ENCODE peak calls at places on chromosome 7, in six cellular contexts. One of them, this sample, is unnamed. For H3K4me1, the result is how much of the 10 kb centered on the place peaks cover.

GRCh38 chr7:80584778-80585177 is 53.7 kb upstream of the CD36 start:
- DNase-seq in HCT116: no peak
- DNase-seq in IMR-90: peak
- DNase-seq in K562: no peak
- DNase-seq in GM12878: no peak
- DNase-seq in HepG2: peak
- DNase-seq in this sample: no peak

GRCh38 chr7:7639847-7640220 is 718 bp upstream of the UMAD1 start:
- DNase-seq in HCT116: no peak
- DNase-seq in IMR-90: peak
- DNase-seq in K562: no peak
- DNase-seq in GM12878: peak
- DNase-seq in HepG2: peak
- DNase-seq in this sample: peak

GRCh38 chr7:42491106-42491505 is 254.1 kb upstream of the GLI3 start:
- DNase-seq in HCT116: no peak
- DNase-seq in IMR-90: no peak
- DNase-seq in K562: no peak
- DNase-seq in GM12878: no peak
- DNase-seq in HepG2: no peak
- DNase-seq in this sample: no peak

GRCh38 chr7:101754432-101755159 is 62.8 kb upstream of the CUX1 start:
- DNase-seq in HCT116: no peak
- DNase-seq in IMR-90: peak
- DNase-seq in K562: no peak
- DNase-seq in GM12878: no peak
- DNase-seq in HepG2: no peak
- DNase-seq in this sample: peak

GRCh38 chr7:124354206-124354605 is 321.3 kb upstream of the TMEM229A start:
- DNase-seq in HCT116: no peak
- DNase-seq in IMR-90: no peak
- DNase-seq in K562: no peak
- DNase-seq in GM12878: no peak
- DNase-seq in HepG2: no peak
- DNase-seq in this sample: no peak

GRCh38 chr7:124459101-124460052 is 306.2 kb downstream of the GPR37 start:
- DNase-seq in HCT116: no peak
- DNase-seq in IMR-90: peak
- DNase-seq in K562: no peak
- DNase-seq in GM12878: no peak
- DNase-seq in HepG2: peak
- DNase-seq in this sample: no peak

GRCh38 chr7:156802214-156802613 is 90.8 kb downstream of the LMBR1 start:
- DNase-seq in HCT116: no peak
- DNase-seq in IMR-90: no peak
- DNase-seq in K562: no peak
- DNase-seq in GM12878: no peak
- DNase-seq in HepG2: no peak
- DNase-seq in this sample: no peak

GRCh38 chr7:39952791-39953190 is 2.7 kb downstream of the CDK13 start:
- DNase-seq in HCT116: no peak
- DNase-seq in IMR-90: peak
- DNase-seq in K562: no peak
- DNase-seq in GM12878: no peak
- DNase-seq in HepG2: no peak
- DNase-seq in this sample: peak

GRCh38 chr7:132161231-132161915 is 414.9 kb downstream of the PLXNA4 start:
- DNase-seq in HCT116: no peak
- DNase-seq in IMR-90: no peak
- DNase-seq in K562: no peak
- DNase-seq in GM12878: no peak
- DNase-seq in HepG2: no peak
- DNase-seq in this sample: peak

GRCh38 chr7:157587487-157588270 is 250.9 kb downstream of the DNAJB6 start:
- DNase-seq in HCT116: no peak
- DNase-seq in IMR-90: no peak
- DNase-seq in K562: no peak
- DNase-seq in GM12878: no peak
- DNase-seq in HepG2: no peak
- DNase-seq in this sample: no peak

GRCh38 chr7:371779-372545 is 82.0 kb downstream of the FOXL3 start:
- DNase-seq in HCT116: no peak
- DNase-seq in IMR-90: no peak
- DNase-seq in K562: no peak
- DNase-seq in GM12878: no peak
- DNase-seq in HepG2: no peak
- DNase-seq in this sample: no peak

GRCh38 chr7:158383665-158384064 is 204.0 kb downstream of the PTPRN2 start:
- DNase-seq in HCT116: no peak
- DNase-seq in IMR-90: no peak
- DNase-seq in K562: no peak
- DNase-seq in GM12878: no peak
- DNase-seq in HepG2: no peak
- DNase-seq in this sample: no peak

GRCh38 chr7:17640730-17641377 is 299.4 kb downstream of the SNX13 start:
- DNase-seq in HCT116: peak
- DNase-seq in IMR-90: peak
- DNase-seq in K562: peak
- DNase-seq in GM12878: no peak
- DNase-seq in HepG2: peak
- DNase-seq in this sample: peak

GRCh38 chr7:63117-63480 is 129.3 kb upstream of the FAM20C start:
- DNase-seq in HCT116: no peak
- DNase-seq in IMR-90: no peak
- DNase-seq in K562: no peak
- DNase-seq in GM12878: no peak
- DNase-seq in HepG2: no peak
- DNase-seq in this sample: no peak

GRCh38 chr7:94654764-94655561 is 970 bp downstream of the SGCE start:
- DNase-seq in HCT116: no peak
- DNase-seq in IMR-90: peak
- DNase-seq in K562: no peak
- DNase-seq in GM12878: no peak
- DNase-seq in HepG2: no peak
- DNase-seq in this sample: peak

GRCh38 chr7:157079116-157079515 is 59.6 kb upstream of the UBE3C start:
- DNase-seq in HCT116: no peak
- DNase-seq in IMR-90: no peak
- DNase-seq in K562: no peak
- DNase-seq in GM12878: no peak
- DNase-seq in HepG2: no peak
- DNase-seq in this sample: no peak

GRCh38 chr7:27207348-27207985 is 7.6 kb upstream of the HOXA13 start:
- DNase-seq in HCT116: no peak
- DNase-seq in IMR-90: no peak
- DNase-seq in K562: no peak
- DNase-seq in GM12878: no peak
- DNase-seq in HepG2: no peak
- DNase-seq in this sample: no peak

GRCh38 chr7:34928052-34928451 is 109.2 kb downstream of the DPY19L1 start:
- DNase-seq in HCT116: peak
- DNase-seq in IMR-90: no peak
- DNase-seq in K562: peak
- DNase-seq in GM12878: no peak
- DNase-seq in HepG2: peak
- DNase-seq in this sample: no peak

GRCh38 chr7:116401711-116402110 is 97.8 kb upstream of the CAV2 start:
- DNase-seq in HCT116: no peak
- DNase-seq in IMR-90: no peak
- DNase-seq in K562: no peak
- DNase-seq in GM12878: no peak
- DNase-seq in HepG2: no peak
- DNase-seq in this sample: peak

GRCh38 chr7:16271990-16272665 is 149.2 kb downstream of the CRPPA start:
- DNase-seq in HCT116: peak
- DNase-seq in IMR-90: peak
- DNase-seq in K562: no peak
- DNase-seq in GM12878: no peak
- DNase-seq in HepG2: no peak
- DNase-seq in this sample: no peak

GRCh38 chr7:55053651-55054226 is 34.9 kb downstream of the EGFR start:
- DNase-seq in HCT116: no peak
- DNase-seq in IMR-90: peak
- DNase-seq in K562: no peak
- DNase-seq in GM12878: no peak
- DNase-seq in HepG2: no peak
- DNase-seq in this sample: no peak

GRCh38 chr7:106143711-106144347 is 31.7 kb upstream of the SYPL1 start:
- DNase-seq in HCT116: no peak
- DNase-seq in IMR-90: no peak
- DNase-seq in K562: peak
- DNase-seq in GM12878: no peak
- DNase-seq in HepG2: no peak
- DNase-seq in this sample: no peak

GRCh38 chr7:106140406-106141173 is 28.5 kb upstream of the SYPL1 start:
- DNase-seq in HCT116: no peak
- DNase-seq in IMR-90: no peak
- DNase-seq in K562: no peak
- DNase-seq in GM12878: no peak
- DNase-seq in HepG2: no peak
- DNase-seq in this sample: no peak

GRCh38 chr7:106138776-106139175 is 26.7 kb upstream of the SYPL1 start:
- DNase-seq in HCT116: no peak
- DNase-seq in IMR-90: no peak
- DNase-seq in K562: no peak
- DNase-seq in GM12878: no peak
- DNase-seq in HepG2: no peak
- DNase-seq in this sample: no peak

DNA sequence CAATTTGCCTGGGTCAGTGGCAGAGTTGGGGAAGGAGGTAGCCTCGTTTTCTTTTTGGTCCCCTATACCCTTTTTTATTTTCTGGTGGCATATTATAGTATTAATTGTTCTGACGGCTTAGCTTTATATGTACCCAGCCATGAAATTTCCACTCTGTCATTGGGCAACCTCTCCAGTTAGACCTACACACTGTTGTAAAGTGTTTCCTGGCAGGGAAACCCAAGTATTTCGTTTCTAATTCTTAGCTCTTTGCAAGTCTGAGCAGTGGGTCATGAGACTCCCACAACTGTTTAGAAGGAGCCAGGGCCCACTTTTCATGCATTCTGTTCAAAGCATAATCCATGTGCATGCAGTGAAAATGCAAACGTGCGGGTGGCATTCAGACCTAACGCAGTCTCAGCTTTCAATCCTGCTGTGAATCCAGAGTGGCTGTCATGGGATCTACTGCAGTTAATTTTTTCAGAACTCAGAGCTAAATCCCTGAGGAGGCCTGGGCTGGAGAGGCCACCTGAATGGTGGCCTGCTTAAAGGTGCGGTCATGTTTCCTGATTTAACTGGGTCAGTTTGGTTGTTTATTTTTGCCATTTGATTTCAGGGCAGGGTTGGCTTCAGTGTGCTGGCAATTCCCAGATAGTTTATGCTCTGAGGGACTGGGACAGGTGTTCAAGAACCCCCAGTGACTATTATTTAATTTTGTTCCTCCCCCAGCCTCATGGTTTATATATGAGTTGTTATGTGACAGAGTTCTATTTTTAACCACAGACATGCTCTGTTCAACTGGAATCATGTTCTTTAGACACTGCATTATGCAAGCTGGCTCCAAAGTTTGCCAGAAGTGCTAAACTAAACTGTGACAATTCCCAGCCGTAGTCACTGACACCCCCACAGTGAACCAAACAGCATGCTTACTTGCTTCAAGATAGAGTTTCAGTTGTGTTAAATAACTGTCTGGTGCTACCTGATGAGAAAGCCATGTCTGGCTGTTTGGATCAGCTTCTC is 27.4 kb upstream of the SYPL1 start:
- DNase-seq in HCT116: no peak
- DNase-seq in IMR-90: peak
- DNase-seq in K562: no peak
- DNase-seq in GM12878: no peak
- DNase-seq in HepG2: no peak
- DNase-seq in this sample: no peak
- H2AFZ ChIP-seq in HCT116: no peak
- H2AFZ ChIP-seq in IMR-90: no peak
- H2AFZ ChIP-seq in K562: no peak
- H2AFZ ChIP-seq in GM12878: no peak
- H2AFZ ChIP-seq in HepG2: no peak
- H2AFZ ChIP-seq in this sample: no peak

GRCh38 chr7:43729214-43729923 is at the start of gene COA1:
- DNase-seq in HCT116: peak
- DNase-seq in IMR-90: peak
- DNase-seq in K562: peak
- DNase-seq in GM12878: peak
- DNase-seq in HepG2: peak
- DNase-seq in this sample: peak
- TF ChIP-seq POLR2A in HCT116: peak
- TF ChIP-seq POLR2A in IMR-90: peak
- TF ChIP-seq POLR2A in K562: peak
- TF ChIP-seq POLR2A in GM12878: peak
- TF ChIP-seq POLR2A in HepG2: peak
- TF ChIP-seq POLR2A in this sample: peak

DNA sequence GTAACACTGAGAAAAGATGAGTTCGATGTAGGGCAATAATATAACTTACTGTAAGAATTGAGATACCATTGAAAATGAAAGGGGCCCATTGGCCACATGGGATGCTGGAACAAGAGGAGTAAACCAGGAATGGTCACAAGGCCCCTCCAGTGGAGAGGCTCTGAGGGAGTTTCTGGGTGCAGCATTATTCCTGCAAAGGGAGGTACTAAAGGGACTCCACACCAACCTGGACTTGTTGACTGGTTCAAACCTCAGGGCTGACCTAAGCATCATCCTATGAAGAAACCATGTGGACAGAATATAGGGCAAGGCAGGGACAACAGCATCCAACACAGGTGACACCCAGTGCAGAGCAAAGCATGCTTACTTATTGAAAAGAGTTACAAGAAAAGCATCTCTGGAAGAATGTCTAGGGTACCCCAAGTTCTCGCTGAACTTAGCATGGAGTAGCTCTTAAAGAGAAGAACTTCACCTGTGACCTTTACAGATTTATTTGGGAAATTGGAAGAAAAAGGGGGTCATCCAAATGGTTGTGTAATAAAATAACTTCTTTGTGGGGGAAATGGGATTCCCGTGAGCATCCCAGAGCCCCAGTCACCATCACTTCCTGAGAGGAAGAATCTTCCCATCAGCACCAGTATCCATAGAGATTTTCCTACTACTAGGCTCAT is 34.7 kb downstream of the PRSS2 start:
- DNase-seq in HCT116: no peak
- DNase-seq in IMR-90: no peak
- DNase-seq in K562: no peak
- DNase-seq in GM12878: no peak
- DNase-seq in HepG2: no peak
- DNase-seq in this sample: no peak
- H3K4me1 ChIP-seq in HCT116: under half
- H3K4me1 ChIP-seq in IMR-90: under half
- H3K4me1 ChIP-seq in K562: half or more
- H3K4me1 ChIP-seq in GM12878: half or more
- H3K4me1 ChIP-seq in HepG2: under half
- H3K4me1 ChIP-seq in this sample: half or more

DNA sequence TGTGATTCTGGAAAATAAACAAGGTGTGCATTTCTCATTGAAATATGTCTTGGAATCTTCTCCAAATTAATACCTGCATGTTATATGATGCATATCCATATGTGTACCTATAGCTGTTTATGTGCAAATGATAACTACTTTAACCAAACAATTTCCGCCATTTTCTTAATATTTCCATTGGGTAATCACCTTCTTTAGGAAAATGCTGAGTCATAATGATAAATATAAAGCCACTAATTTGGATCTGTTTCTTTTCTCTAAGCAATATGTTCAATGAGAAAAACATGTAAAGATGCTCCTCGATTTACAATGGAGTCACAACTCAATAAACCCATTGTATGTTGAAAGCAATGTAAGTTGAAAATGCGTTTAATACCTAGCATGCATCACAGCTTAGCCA is 574.4 kb downstream of the CNTNAP2 start:
- DNase-seq in HCT116: no peak
- DNase-seq in IMR-90: no peak
- DNase-seq in K562: no peak
- DNase-seq in GM12878: no peak
- DNase-seq in HepG2: no peak
- DNase-seq in this sample: no peak
- H2AFZ ChIP-seq in HCT116: no peak
- H2AFZ ChIP-seq in IMR-90: no peak
- H2AFZ ChIP-seq in K562: no peak
- H2AFZ ChIP-seq in GM12878: no peak
- H2AFZ ChIP-seq in HepG2: no peak
- H2AFZ ChIP-seq in this sample: no peak

This sample was measured in endothelial cell of umbilical vein.